ENCODE peak calls at places on chromosomes 2 and 18, in six cellular contexts. P is HT-29, R is ACHN, I is LoVo, Z is SK-MEL-5, Y is occipital lobe. E is an unnamed sample.

GRCh38 chr2:44620189-44620990 is 258.6 kb downstream of the CAMKMT start:
- DNase-seq in P (peak; percentile 16), R (peak; percentile 9), I (no peak), Z (no peak), Y (no peak), E (peak; percentile 11)

GRCh38 chr18:21112140-21112473 is 494 bp upstream of the ROCK1 start:
- DNase-seq in P (no peak), R (no peak), I (no peak), Z (no peak), Y (no peak), E (no peak)

GRCh38 chr2:284896-285492 is 2.9 kb downstream of the ALKAL2 start:
- DNase-seq in P (no peak), R (no peak), I (no peak), Z (no peak), Y (no peak), E (peak; percentile 20)

GRCh38 chr2:182361477-182361876 is 65.4 kb downstream of the PDE1A start:
- DNase-seq in P (no peak), R (no peak), I (no peak), Z (no peak), Y (no peak), E (no peak)

GRCh38 chr2:104033399-104033798 is 820.5 kb upstream of the POU3F3 start:
- DNase-seq in P (peak; percentile 51), R (peak; percentile 61), I (peak; percentile 18), Z (peak; percentile 45), Y (no peak), E (peak; percentile 78)

GRCh38 chr2:190717764-190718651 is 69.1 kb downstream of the NAB1 start:
- DNase-seq in P (no peak), R (peak; percentile 29), I (no peak), Z (no peak), Y (no peak), E (peak; percentile 88)

GRCh38 chr2:148653437-148653836 is 8.9 kb downstream of the EPC2 start:
- DNase-seq in P (no peak), R (no peak), I (no peak), Z (no peak), Y (no peak), E (no peak)

GRCh38 chr2:160224060-160224459 is 24.0 kb upstream of the ITGB6 start:
- DNase-seq in P (peak; percentile 86), R (peak; percentile 99), I (peak; percentile 88), Z (peak; percentile 60), Y (no peak), E (peak; percentile 96)

GRCh38 chr2:215812966-215813365 is 200.4 kb downstream of the MREG start:
- DNase-seq in P (no peak), R (no peak), I (no peak), Z (no peak), Y (no peak), E (no peak)

GRCh38 chr2:186429095-186429494 is 57.0 kb upstream of the ZC3H15 start:
- DNase-seq in P (no peak), R (no peak), I (no peak), Z (no peak), Y (no peak), E (no peak)

GRCh38 chr2:240906911-240907590 is 915 bp downstream of the CROCC2 start:
- DNase-seq in P (no peak), R (no peak), I (no peak), Z (no peak), Y (no peak), E (peak; percentile 80)

GRCh38 chr2:180707867-180708205 is 272.6 kb upstream of the UBE2E3 start:
- DNase-seq in P (peak; percentile 74), R (peak; percentile 77), I (peak; percentile 63), Z (peak; percentile 12), Y (no peak), E (peak; percentile 67)

GRCh38 chr2:219638217-219638947 is 11.0 kb downstream of the SLC4A3 start:
- DNase-seq in P (no peak), R (no peak), I (no peak), Z (no peak), Y (no peak), E (no peak)

GRCh38 chr18:46301571-46301970 is 197.4 kb downstream of the HAUS1 start:
- DNase-seq in P (no peak), R (no peak), I (no peak), Z (no peak), Y (no peak), E (no peak)

GRCh38 chr2:36798724-36799123 is 102.2 kb downstream of the VIT start:
- DNase-seq in P (no peak), R (no peak), I (no peak), Z (no peak), Y (no peak), E (no peak)